ENCODE peak calls at places on chromosomes 11 and 22, in eight cellular contexts. C is lung, J is GM23338, T is type B pancreatic cell, K is A549, I is astrocyte of the spinal cord, F is endothelial cell, Y is HFFc6. Z is an unnamed sample.

GRCh38 chr11:73520358-73521061 is 77.4 kb downstream of the FAM168A start:
- DNase-seq in C (no peak), J (no peak), T (no peak), K (no peak), I (peak; percentile 36), F (no peak), Y (no peak), Z (no peak)

GRCh38 chr22:30824711-30825110 is 130.0 kb downstream of the OSBP2 start:
- DNase-seq in C (no peak), J (no peak), T (peak; percentile 51), K (no peak), I (no peak), F (no peak), Y (no peak), Z (peak; percentile 47)

GRCh38 chr11:47154738-47155570 is 21.7 kb downstream of the ARFGAP2 start:
- DNase-seq in C (no peak), J (no peak), T (no peak), K (no peak), I (no peak), F (no peak), Y (no peak), Z (no peak)

GRCh38 chr11:95599959-95600586 is 189.5 kb downstream of the FAM76B start:
- DNase-seq in C (no peak), J (no peak), T (no peak), K (no peak), I (no peak), F (no peak), Y (no peak), Z (no peak)

GRCh38 chr22:37601540-37602442 is 6.8 kb upstream of the GGA1 start:
- DNase-seq in C (peak; percentile 71), J (peak; percentile 97), T (no peak), K (no peak), I (peak; percentile 19), F (no peak), Y (peak; percentile 30), Z (no peak)

GRCh38 chr11:119493712-119494111 is 70.7 kb upstream of the THY1 start:
- DNase-seq in C (no peak), J (peak; percentile 88), T (no peak), K (no peak), I (no peak), F (peak; percentile 54), Y (no peak), Z (no peak)

GRCh38 chr22:35134637-35135036 is 68.7 kb downstream of the ISX start:
- DNase-seq in C (no peak), J (no peak), T (no peak), K (no peak), I (no peak), F (no peak), Y (no peak), Z (no peak)

GRCh38 chr11:83282084-83282716 is 4.0 kb downstream of the CCDC90B start:
- DNase-seq in C (no peak), J (no peak), T (no peak), K (no peak), I (no peak), F (no peak), Y (peak; percentile 19), Z (no peak)

GRCh38 chr11:72792437-72793021 is 1.3 kb downstream of the STARD10 start:
- DNase-seq in C (no peak), J (no peak), T (no peak), K (no peak), I (no peak), F (no peak), Y (no peak), Z (peak; percentile 76)

GRCh38 chr22:23248583-23248982 is 68.3 kb downstream of the BCR start:
- DNase-seq in C (peak; percentile 62), J (peak; percentile 72), T (no peak), K (no peak), I (peak; percentile 44), F (no peak), Y (no peak), Z (no peak)

GRCh38 chr11:6321961-6322362 is 1.7 kb upstream of the CAVIN3 start:
- DNase-seq in C (no peak), J (peak; percentile 18), T (no peak), K (no peak), I (peak; percentile 65), F (no peak), Y (peak; percentile 74), Z (no peak)

GRCh38 chr22:38203090-38203810 is 1.5 kb downstream of the MAFF start:
- DNase-seq in C (peak; percentile 63), J (peak; percentile 68), T (peak; percentile 70), K (no peak), I (peak; percentile 34), F (no peak), Y (no peak), Z (no peak)

GRCh38 chr11:78080818-78081495 is 1.3 kb upstream of the NDUFC2 start:
- DNase-seq in C (no peak), J (peak; percentile 7), T (no peak), K (no peak), I (peak; percentile 59), F (no peak), Y (peak; percentile 91), Z (no peak)

GRCh38 chr11:116796548-116796947 is 4.9 kb upstream of the APOA5 start:
- DNase-seq in C (no peak), J (no peak), T (no peak), K (no peak), I (no peak), F (no peak), Y (no peak), Z (no peak)

GRCh38 chr22:37416806-37417205 is 10.5 kb downstream of the ELFN2 start:
- DNase-seq in C (no peak), J (no peak), T (no peak), K (no peak), I (no peak), F (no peak), Y (no peak), Z (no peak)

DNA sequence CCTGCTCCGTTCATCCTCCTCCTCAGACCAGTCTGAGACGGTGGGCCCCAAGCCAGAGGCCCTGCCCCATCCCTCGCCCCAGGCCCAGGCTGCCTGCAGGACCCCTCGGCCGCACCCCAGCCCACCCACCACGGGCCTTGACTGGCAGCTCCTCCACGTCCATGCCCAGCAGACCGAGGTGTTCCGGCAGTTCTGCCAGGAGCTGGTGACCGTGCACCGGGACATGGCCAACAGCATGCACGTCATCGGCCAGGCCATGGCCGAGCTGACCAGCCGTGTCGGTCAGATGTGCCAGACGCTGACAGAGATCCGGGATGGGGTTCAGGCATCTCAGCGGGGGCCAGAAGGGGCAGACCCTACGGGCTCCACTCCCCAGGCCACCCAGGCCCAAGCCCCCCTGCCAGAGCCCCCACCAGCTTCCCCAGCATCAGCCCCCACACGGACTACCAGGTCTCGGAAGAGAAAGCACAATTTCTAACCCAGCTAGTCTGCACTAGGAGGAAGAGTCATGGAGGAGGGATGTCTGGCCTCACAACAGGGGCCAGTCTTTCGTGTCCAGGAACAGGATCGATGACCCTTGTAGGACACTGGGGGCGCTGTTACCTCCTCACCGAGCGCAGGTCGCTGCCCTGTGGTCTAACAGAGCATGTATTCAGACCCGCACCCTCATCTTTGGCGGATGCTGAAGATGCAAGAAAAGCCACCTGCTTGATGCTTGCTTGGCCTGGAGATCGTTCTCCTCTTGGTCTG is 66.3 kb downstream of the PRDM11 start:
- DNase-seq in C (no peak), J (peak; percentile 87), T (no peak), K (peak; percentile 39), I (no peak), F (peak; percentile 46), Y (no peak), Z (no peak)
- TF ChIP-seq CTCF in C (no peak), J (peak; percentile 77), T (peak; percentile 59), K (peak; percentile 18), I (no peak), F (peak; percentile 43), Y (no peak), Z (no peak)

GRCh38 chr11:34839969-34840368 is 76.2 kb downstream of the APIP start:
- DNase-seq in C (no peak), J (no peak), T (no peak), K (no peak), I (no peak), F (no peak), Y (no peak), Z (no peak)

GRCh38 chr11:34846467-34846866 is 69.7 kb downstream of the APIP start:
- DNase-seq in C (no peak), J (no peak), T (no peak), K (no peak), I (no peak), F (no peak), Y (no peak), Z (no peak)

GRCh38 chr11:34837246-34837856 is 78.8 kb downstream of the APIP start:
- DNase-seq in C (no peak), J (peak; percentile 49), T (no peak), K (no peak), I (no peak), F (no peak), Y (no peak), Z (no peak)

GRCh38 chr11:34844466-34845112 is 71.6 kb downstream of the APIP start:
- DNase-seq in C (no peak), J (no peak), T (no peak), K (no peak), I (no peak), F (no peak), Y (no peak), Z (no peak)

GRCh38 chr11:34840736-34841386 is 75.3 kb downstream of the APIP start:
- DNase-seq in C (peak; percentile 37), J (peak; percentile 78), T (no peak), K (no peak), I (no peak), F (no peak), Y (no peak), Z (no peak)
- TF ChIP-seq CTCF in C (peak; percentile 31), J (peak; percentile 69), T (peak; percentile 59), K (peak; percentile 17), I (peak; percentile 57), F (peak; percentile 39), Y (peak; percentile 76), Z (no peak)

GRCh38 chr11:2076441-2076840 is 62.7 kb downstream of the IGF2 start:
- DNase-seq in C (no peak), J (no peak), T (no peak), K (no peak), I (no peak), F (no peak), Y (no peak), Z (no peak)
- TF ChIP-seq CTCF in C (no peak), J (no peak), T (no peak), K (no peak), I (no peak), F (no peak), Y (no peak), Z (no peak)

GRCh38 chr11:86941077-86941870 is 13.9 kb downstream of the FZD4 start:
- DNase-seq in C (no peak), J (no peak), T (no peak), K (no peak), I (no peak), F (no peak), Y (no peak), Z (no peak)

GRCh38 chr11:86938900-86939880 is 16.0 kb downstream of the FZD4 start:
- DNase-seq in C (no peak), J (peak; percentile 81), T (no peak), K (peak; percentile 46), I (peak; percentile 59), F (peak; percentile 37), Y (peak; percentile 60), Z (no peak)

GRCh38 chr11:86941871-86942208 is 13.4 kb downstream of the FZD4 start:
- DNase-seq in C (no peak), J (no peak), T (no peak), K (no peak), I (no peak), F (no peak), Y (no peak), Z (no peak)

GRCh38 chr11:86938203-86938899 is 16.8 kb downstream of the FZD4 start:
- DNase-seq in C (no peak), J (no peak), T (no peak), K (no peak), I (no peak), F (no peak), Y (no peak), Z (no peak)

GRCh38 chr11:86940122-86940777 is 14.9 kb downstream of the FZD4 start:
- DNase-seq in C (no peak), J (peak; percentile 40), T (no peak), K (no peak), I (peak; percentile 74), F (peak; percentile 16), Y (no peak), Z (no peak)
- TF ChIP-seq CTCF in C (no peak), J (no peak), T (no peak), K (no peak), I (no peak), F (no peak), Y (peak; percentile 16), Z (no peak)

Z was measured in coronary artery.